ENCODE peak calls at places on chromosomes 2 and 18, in four cellular contexts. G is A549, B is stomach, T is fibroblast of lung. M is an unnamed sample.

GRCh38 chr2:196171248-196171871 is at the start of gene STK17B:
- DNase-seq in G (peak), T (peak), B (peak), M (peak)

GRCh38 chr18:48613589-48613988 is 74.8 kb downstream of the CTIF start:
- DNase-seq in G (no peak), B (no peak), T (no peak), M (no peak)

GRCh38 chr2:218876562-218877219 is 4.0 kb upstream of the WNT10A start:
- DNase-seq in T (peak), G (peak), B (peak), M (no peak)

GRCh38 chr2:217846321-217846743 is 156.5 kb downstream of the TNS1 start:
- DNase-seq in G (no peak), T (no peak), B (peak), M (no peak)

GRCh38 chr2:18428516-18428915 is 131.9 kb downstream of the RDH14 start:
- DNase-seq in G (no peak), T (no peak), B (no peak), M (no peak)

GRCh38 chr2:690799-691198 is 13.6 kb upstream of the TMEM18 start:
- DNase-seq in G (no peak), T (no peak), B (no peak), M (no peak)

GRCh38 chr2:118853647-118854367 is 6.4 kb upstream of the EN1 start:
- DNase-seq in T (no peak), B (no peak), G (no peak), M (no peak)

GRCh38 chr2:29374823-29375222 is 259.6 kb downstream of the CLIP4 start:
- DNase-seq in G (no peak), T (no peak), B (no peak), M (no peak)

GRCh38 chr2:59734743-59735142 is 818.7 kb downstream of the BCL11A start:
- DNase-seq in T (no peak), B (no peak), G (no peak), M (no peak)

GRCh38 chr2:126678278-126679073 is 22.5 kb downstream of the GYPC start:
- DNase-seq in T (no peak), B (no peak), G (no peak), M (no peak)

GRCh38 chr2:47006374-47007220 is 91.0 kb upstream of the MCFD2 start:
- DNase-seq in G (no peak), B (no peak), T (no peak), M (no peak)

GRCh38 chr2:221572821-221573429 is 821 bp upstream of the EPHA4 start:
- DNase-seq in T (peak), G (peak), B (peak), M (no peak)

GRCh38 chr2:158667969-158668368 is 127.1 kb upstream of the DAPL1 start:
- DNase-seq in G (no peak), T (peak), B (no peak), M (no peak)

GRCh38 chr2:236745420-236746210 is 176.0 kb downstream of the ACKR3 start:
- DNase-seq in B (no peak), G (peak), T (peak), M (no peak)

GRCh38 chr2:122328811-122329210 is 573.4 kb downstream of the TSN start:
- DNase-seq in T (no peak), B (no peak), G (no peak), M (no peak)

GRCh38 chr2:171550613-171551012 is 28.3 kb downstream of the CYBRD1 start:
- DNase-seq in T (peak), B (no peak), G (no peak), M (no peak)

GRCh38 chr18:54774423-54774822 is 53.9 kb upstream of the RAB27B start:
- DNase-seq in G (no peak), T (peak), B (no peak), M (no peak)

GRCh38 chr2:85583667-85584353 is 421 bp upstream of the VAMP5 start:
- DNase-seq in G (no peak), B (no peak), T (no peak), M (no peak)

GRCh38 chr18:41391616-41392610 is 563.1 kb upstream of the PIK3C3 start:
- DNase-seq in T (peak), G (peak), B (peak), M (no peak)

GRCh38 chr2:163887182-163887581 is 151.4 kb upstream of the FIGN start:
- DNase-seq in G (no peak), B (no peak), T (no peak), M (no peak)

GRCh38 chr18:28712172-28712571 is 535.2 kb upstream of the CDH2 start:
- DNase-seq in T (no peak), G (no peak), B (no peak), M (no peak)

GRCh38 chr2:134549104-134549503 is 169.7 kb downstream of the TMEM163 start:
- DNase-seq in T (peak), B (no peak), G (no peak), M (no peak)

GRCh38 chr18:23908827-23909226 is 105.7 kb upstream of the TTC39C start:
- DNase-seq in G (no peak), B (no peak), T (no peak), M (no peak)

GRCh38 chr2:46707909-46708308 is 207.7 kb downstream of the MCFD2 start:
- DNase-seq in G (no peak), B (no peak), T (no peak), M (no peak)

GRCh38 chr2:18777250-18777812 is 188.0 kb upstream of the NT5C1B start:
- DNase-seq in G (no peak), B (no peak), T (no peak), M (no peak)

GRCh38 chr18:2903006-2903405 is 56.2 kb downstream of the EMILIN2 start:
- DNase-seq in G (no peak), T (peak), B (no peak), M (peak)

GRCh38 chr2:175926272-175926671 is 75.8 kb downstream of the LNPK start:
- DNase-seq in T (peak), B (no peak), G (no peak), M (no peak)

GRCh38 chr18:48800479-48800876 is 150.3 kb downstream of the SMAD7 start:
- DNase-seq in T (no peak), G (no peak), B (peak), M (no peak)

GRCh38 chr2:3355951-3356569 is 21.6 kb downstream of the EIPR1 start:
- DNase-seq in G (no peak), T (no peak), B (no peak), M (no peak)

GRCh38 chr2:40240067-40240466 is 211.8 kb downstream of the SLC8A1 start:
- DNase-seq in T (peak), B (peak), G (no peak), M (peak)

GRCh38 chr2:149661844-149662243 is 74.3 kb upstream of the MMADHC start:
- DNase-seq in T (peak), B (peak), G (no peak), M (no peak)

GRCh38 chr2:220192994-220193753 is 565.7 kb downstream of the SLC4A3 start:
- DNase-seq in B (no peak), G (no peak), T (peak), M (no peak)

GRCh38 chr18:9825571-9826073 is 60.2 kb upstream of the TXNDC2 start:
- DNase-seq in B (no peak), G (peak), T (peak), M (peak)

GRCh38 chr18:73088445-73088844 is 220.7 kb upstream of the NETO1 start:
- DNase-seq in G (no peak), T (no peak), B (no peak), M (no peak)

GRCh38 chr2:28452534-28453081 is 43.3 kb upstream of the PLB1 start:
- DNase-seq in G (peak), T (peak), B (peak), M (no peak)

GRCh38 chr2:109162999-109163398 is 34.0 kb downstream of the SH3RF3 start:
- DNase-seq in G (no peak), B (peak), T (peak), M (no peak)

GRCh38 chr18:74447404-74448152 is 9.5 kb downstream of the DIPK1C start:
- DNase-seq in G (no peak), T (no peak), B (no peak), M (no peak)

GRCh38 chr18:45682181-45682580 is 41.8 kb upstream of the SLC14A1 start:
- DNase-seq in G (no peak), T (no peak), B (no peak), M (no peak)

GRCh38 chr2:48728295-48728694 is 27.2 kb downstream of the LHCGR start:
- DNase-seq in G (no peak), T (no peak), B (no peak), M (no peak)

GRCh38 chr2:48724278-48724677 is 31.2 kb downstream of the LHCGR start:
- DNase-seq in G (no peak), B (no peak), T (no peak), M (no peak)

GRCh38 chr2:48727560-48727959 is 28.0 kb downstream of the LHCGR start:
- DNase-seq in T (peak), G (no peak), B (no peak), M (no peak)

GRCh38 chr2:48723125-48723524 is 32.4 kb downstream of the LHCGR start:
- DNase-seq in B (no peak), G (no peak), T (peak), M (no peak)

GRCh38 chr2:48725696-48726494 is 29.6 kb downstream of the LHCGR start:
- DNase-seq in B (no peak), T (no peak), G (no peak), M (no peak)
- TF ChIP-seq CTCF in B (no peak), T (no peak), G (no peak), M (no peak)

GRCh38 chr2:187658952-187659525 is 104.8 kb upstream of the TFPI start:
- DNase-seq in B (no peak), G (peak), T (peak), M (no peak)

GRCh38 chr2:187654535-187654934 is 100.3 kb upstream of the TFPI start:
- DNase-seq in T (no peak), B (peak), G (no peak), M (no peak)

GRCh38 chr2:187656123-187656522 is 101.9 kb upstream of the TFPI start:
- DNase-seq in T (no peak), G (no peak), B (no peak), M (no peak)

GRCh38 chr2:187655001-187655400 is 100.8 kb upstream of the TFPI start:
- DNase-seq in B (no peak), T (no peak), G (no peak), M (no peak)
- H3K4me3 ChIP-seq in B (no peak), T (no peak), G (no peak), M (no peak)

GRCh38 chr2:229794636-229795035 is 80.3 kb upstream of the DNER start:
- DNase-seq in B (no peak), T (no peak), G (no peak), M (no peak)
- TF ChIP-seq CTCF in B (no peak), T (no peak), G (no peak), M (no peak)

GRCh38 chr2:43478423-43479086 is 117.3 kb downstream of the THADA start:
- DNase-seq in G (no peak), B (no peak), T (no peak), M (no peak)

GRCh38 chr2:43480874-43481273 is 115.0 kb downstream of the THADA start:
- DNase-seq in T (no peak), G (no peak), B (no peak), M (no peak)

GRCh38 chr2:43482974-43483373 is 112.9 kb downstream of the THADA start:
- DNase-seq in G (no peak), T (peak), B (no peak), M (peak)

GRCh38 chr2:43484323-43484930 is 111.4 kb downstream of the THADA start:
- DNase-seq in B (no peak), T (peak), G (peak), M (peak)

GRCh38 chr2:43481927-43482542 is 113.8 kb downstream of the THADA start:
- DNase-seq in T (no peak), B (no peak), G (no peak), M (no peak)
- H3K4me3 ChIP-seq in T (no peak), B (no peak), G (no peak), M (no peak)

GRCh38 chr2:155377178-155377780 is 678.8 kb downstream of the KCNJ3 start:
- DNase-seq in T (peak), B (no peak), G (no peak), M (no peak)
- TF ChIP-seq CTCF in T (no peak), B (peak), G (peak), M (no peak)

DNA sequence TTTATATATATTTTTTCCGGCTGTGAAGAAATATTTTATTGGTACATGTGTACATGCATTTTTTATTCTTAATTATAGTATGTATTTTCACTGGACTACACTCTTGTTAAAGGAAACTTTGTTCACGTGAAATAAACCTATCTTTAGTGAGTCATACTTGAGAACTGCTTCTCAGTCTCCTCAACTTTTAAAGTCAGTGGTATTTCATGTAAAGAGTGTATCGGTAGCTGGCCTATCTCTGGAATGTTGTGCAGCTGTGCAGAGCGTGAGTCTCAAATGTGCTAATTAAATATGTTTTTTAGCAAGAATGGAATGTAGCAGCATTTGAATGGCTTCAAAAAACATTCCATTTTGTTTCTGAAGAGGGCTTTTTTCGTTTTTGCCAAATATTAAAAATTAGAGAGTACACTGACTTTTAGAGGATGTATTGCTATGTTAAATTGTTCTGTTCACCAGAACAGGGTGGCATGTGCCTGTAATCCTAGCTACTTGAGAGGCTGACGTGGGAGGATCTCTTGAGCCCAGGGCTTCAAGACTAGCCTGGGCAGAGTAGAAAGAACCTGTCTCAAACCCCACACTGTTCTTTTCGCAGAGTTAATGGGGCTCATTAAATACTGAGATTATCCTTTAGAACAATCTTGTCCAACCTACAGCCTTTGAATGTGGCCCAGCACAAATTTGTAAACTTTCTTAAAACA is 14.3 kb downstream of the SPTBN1 start:
- DNase-seq in T (peak), B (no peak), G (no peak), M (no peak)
- H3K4me3 ChIP-seq in T (no peak), B (no peak), G (no peak), M (no peak)

GRCh38 chr2:33859791-33860461 is 260.8 kb upstream of the FAM98A start:
- DNase-seq in T (peak), B (no peak), G (no peak), M (no peak)

GRCh38 chr2:33859191-33859590 is 260.1 kb upstream of the FAM98A start:
- DNase-seq in B (no peak), G (no peak), T (no peak), M (no peak)
- TF ChIP-seq CTCF in B (no peak), G (no peak), T (no peak), M (no peak)